ENCODE peak calls at places on chromosome 5, in six cellular contexts. One of them, this sample, is unnamed. For H3K4me1, the result is how much of the 10 kb centered on the place peaks cover.

GRCh38 chr5:13412040-13412595 is 532.4 kb downstream of the DNAH5 start:
- DNase-seq in GM23338: no peak
- DNase-seq in sigmoid colon: no peak
- DNase-seq in K562: no peak
- DNase-seq in transverse colon: no peak
- DNase-seq in stomach: no peak
- DNase-seq in this sample: no peak

GRCh38 chr5:143657814-143658395 is 154.1 kb upstream of the HMHB1 start:
- DNase-seq in GM23338: no peak
- DNase-seq in sigmoid colon: no peak
- DNase-seq in K562: no peak
- DNase-seq in transverse colon: no peak
- DNase-seq in stomach: no peak
- DNase-seq in this sample: no peak

GRCh38 chr5:171127314-171127713 is 181.7 kb upstream of the TLX3 start:
- DNase-seq in GM23338: no peak
- DNase-seq in sigmoid colon: no peak
- DNase-seq in K562: no peak
- DNase-seq in transverse colon: no peak
- DNase-seq in stomach: no peak
- DNase-seq in this sample: no peak

GRCh38 chr5:90173299-90174030 is 236.1 kb downstream of the CETN3 start:
- DNase-seq in GM23338: no peak
- DNase-seq in sigmoid colon: no peak
- DNase-seq in K562: no peak
- DNase-seq in transverse colon: no peak
- DNase-seq in stomach: no peak
- DNase-seq in this sample: no peak

GRCh38 chr5:168819004-168819626 is 239.9 kb upstream of the PANK3 start:
- DNase-seq in GM23338: no peak
- DNase-seq in sigmoid colon: no peak
- DNase-seq in K562: no peak
- DNase-seq in transverse colon: no peak
- DNase-seq in stomach: no peak
- DNase-seq in this sample: peak

GRCh38 chr5:68818870-68819269 is 274.9 kb upstream of the SLC30A5 start:
- DNase-seq in GM23338: no peak
- DNase-seq in sigmoid colon: no peak
- DNase-seq in K562: no peak
- DNase-seq in transverse colon: no peak
- DNase-seq in stomach: no peak
- DNase-seq in this sample: no peak

GRCh38 chr5:72156921-72157320 is 49.6 kb downstream of the MAP1B start:
- DNase-seq in GM23338: no peak
- DNase-seq in sigmoid colon: no peak
- DNase-seq in K562: no peak
- DNase-seq in transverse colon: no peak
- DNase-seq in stomach: no peak
- DNase-seq in this sample: no peak

GRCh38 chr5:7348168-7348802 is 47.7 kb upstream of the ADCY2 start:
- DNase-seq in GM23338: peak
- DNase-seq in sigmoid colon: no peak
- DNase-seq in K562: no peak
- DNase-seq in transverse colon: no peak
- DNase-seq in stomach: no peak
- DNase-seq in this sample: no peak

GRCh38 chr5:159040181-159040580 is 59.5 kb downstream of the EBF1 start:
- DNase-seq in GM23338: no peak
- DNase-seq in sigmoid colon: no peak
- DNase-seq in K562: no peak
- DNase-seq in transverse colon: no peak
- DNase-seq in stomach: no peak
- DNase-seq in this sample: no peak

GRCh38 chr5:154370119-154370518 is 75.7 kb upstream of the SAP30L start:
- DNase-seq in GM23338: peak
- DNase-seq in sigmoid colon: no peak
- DNase-seq in K562: no peak
- DNase-seq in transverse colon: no peak
- DNase-seq in stomach: no peak
- DNase-seq in this sample: no peak
- H3K27ac ChIP-seq in GM23338: no peak
- H3K27ac ChIP-seq in sigmoid colon: peak
- H3K27ac ChIP-seq in K562: no peak
- H3K27ac ChIP-seq in transverse colon: no peak
- H3K27ac ChIP-seq in stomach: no peak
- H3K27ac ChIP-seq in this sample: no peak

GRCh38 chr5:139637438-139638089 is 10.6 kb upstream of the CXXC5 start:
- DNase-seq in GM23338: peak
- DNase-seq in sigmoid colon: peak
- DNase-seq in K562: peak
- DNase-seq in transverse colon: peak
- DNase-seq in stomach: peak
- DNase-seq in this sample: peak
- H3K4me1 ChIP-seq in GM23338: half or more
- H3K4me1 ChIP-seq in sigmoid colon: under half
- H3K4me1 ChIP-seq in K562: under half
- H3K4me1 ChIP-seq in transverse colon: under half
- H3K4me1 ChIP-seq in stomach: under half
- H3K4me1 ChIP-seq in this sample: under half

GRCh38 chr5:140292212-140293040 is 10.5 kb downstream of the PFDN1 start:
- DNase-seq in GM23338: no peak
- DNase-seq in sigmoid colon: no peak
- DNase-seq in K562: no peak
- DNase-seq in transverse colon: no peak
- DNase-seq in stomach: no peak
- DNase-seq in this sample: no peak
- TF ChIP-seq POLR2AphosphoS5 in GM23338: no peak
- TF ChIP-seq POLR2AphosphoS5 in sigmoid colon: no peak
- TF ChIP-seq POLR2AphosphoS5 in K562: no peak
- TF ChIP-seq POLR2AphosphoS5 in transverse colon: no peak
- TF ChIP-seq POLR2AphosphoS5 in stomach: no peak
- TF ChIP-seq POLR2AphosphoS5 in this sample: no peak

GRCh38 chr5:109654455-109654854 is 35.3 kb upstream of the MAN2A1 start:
- DNase-seq in GM23338: no peak
- DNase-seq in sigmoid colon: no peak
- DNase-seq in K562: no peak
- DNase-seq in transverse colon: no peak
- DNase-seq in stomach: no peak
- DNase-seq in this sample: no peak
- H3K27ac ChIP-seq in GM23338: no peak
- H3K27ac ChIP-seq in sigmoid colon: no peak
- H3K27ac ChIP-seq in K562: no peak
- H3K27ac ChIP-seq in transverse colon: no peak
- H3K27ac ChIP-seq in stomach: no peak
- H3K27ac ChIP-seq in this sample: no peak

GRCh38 chr5:399296-400281 is 43.4 kb upstream of the EXOC3 start:
- DNase-seq in GM23338: peak
- DNase-seq in sigmoid colon: peak
- DNase-seq in K562: peak
- DNase-seq in transverse colon: peak
- DNase-seq in stomach: peak
- DNase-seq in this sample: peak
- H3K4me1 ChIP-seq in GM23338: under half
- H3K4me1 ChIP-seq in sigmoid colon: under half
- H3K4me1 ChIP-seq in K562: under half
- H3K4me1 ChIP-seq in transverse colon: under half
- H3K4me1 ChIP-seq in stomach: under half
- H3K4me1 ChIP-seq in this sample: under half

GRCh38 chr5:180495991-180496741 is 2.0 kb downstream of the CNOT6 start:
- DNase-seq in GM23338: no peak
- DNase-seq in sigmoid colon: no peak
- DNase-seq in K562: no peak
- DNase-seq in transverse colon: no peak
- DNase-seq in stomach: no peak
- DNase-seq in this sample: no peak
- TF ChIP-seq POLR2AphosphoS5 in GM23338: no peak
- TF ChIP-seq POLR2AphosphoS5 in sigmoid colon: no peak
- TF ChIP-seq POLR2AphosphoS5 in K562: no peak
- TF ChIP-seq POLR2AphosphoS5 in transverse colon: no peak
- TF ChIP-seq POLR2AphosphoS5 in stomach: no peak
- TF ChIP-seq POLR2AphosphoS5 in this sample: no peak

GRCh38 chr5:98492258-98492657 is 281.2 kb upstream of the RGMB start:
- DNase-seq in GM23338: no peak
- DNase-seq in sigmoid colon: no peak
- DNase-seq in K562: no peak
- DNase-seq in transverse colon: no peak
- DNase-seq in stomach: no peak
- DNase-seq in this sample: no peak
- H3K27ac ChIP-seq in GM23338: no peak
- H3K27ac ChIP-seq in sigmoid colon: no peak
- H3K27ac ChIP-seq in K562: no peak
- H3K27ac ChIP-seq in transverse colon: no peak
- H3K27ac ChIP-seq in stomach: no peak
- H3K27ac ChIP-seq in this sample: no peak

GRCh38 chr5:152456815-152457443 is 51.9 kb upstream of the NMUR2 start:
- DNase-seq in GM23338: no peak
- DNase-seq in sigmoid colon: no peak
- DNase-seq in K562: no peak
- DNase-seq in transverse colon: no peak
- DNase-seq in stomach: no peak
- DNase-seq in this sample: no peak

GRCh38 chr5:152464048-152464447 is 59.0 kb upstream of the NMUR2 start:
- DNase-seq in GM23338: no peak
- DNase-seq in sigmoid colon: no peak
- DNase-seq in K562: no peak
- DNase-seq in transverse colon: no peak
- DNase-seq in stomach: no peak
- DNase-seq in this sample: no peak

GRCh38 chr5:152466079-152466745 is 61.1 kb upstream of the NMUR2 start:
- DNase-seq in GM23338: no peak
- DNase-seq in sigmoid colon: no peak
- DNase-seq in K562: no peak
- DNase-seq in transverse colon: no peak
- DNase-seq in stomach: no peak
- DNase-seq in this sample: no peak

DNA sequence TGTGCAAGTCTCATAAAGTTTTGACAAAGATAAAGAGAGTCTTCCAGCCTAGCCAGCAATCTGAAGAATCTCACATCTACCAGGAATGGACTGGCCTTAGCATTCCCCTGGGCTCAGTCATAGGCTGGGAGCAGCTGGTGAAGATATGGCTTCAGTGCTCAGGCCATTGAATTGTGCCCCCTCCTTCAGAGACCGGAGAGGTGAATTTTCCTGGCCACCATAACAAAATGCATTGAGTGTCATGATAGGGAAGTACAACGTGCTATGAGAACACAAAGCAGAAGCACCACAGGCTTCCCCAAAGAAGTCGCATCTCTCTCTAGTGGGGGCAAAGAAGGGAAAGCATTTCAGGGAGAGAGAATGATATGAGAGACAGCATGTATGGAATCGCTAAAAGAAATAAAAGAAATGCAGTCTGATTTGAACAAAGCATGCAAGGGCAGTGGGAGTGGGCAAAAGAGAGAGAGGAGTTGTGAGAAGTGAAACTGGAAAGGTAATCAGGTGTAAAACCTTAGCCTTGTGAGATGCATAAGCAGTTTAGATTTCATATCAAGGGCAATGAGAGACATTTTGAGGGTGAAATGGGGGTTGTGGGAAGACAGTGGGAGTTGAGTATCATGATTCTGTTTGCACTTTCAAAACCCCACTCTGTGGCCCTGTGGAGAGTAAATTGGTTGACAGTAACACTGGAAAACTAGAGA is 57.1 kb upstream of the NMUR2 start:
- DNase-seq in GM23338: no peak
- DNase-seq in sigmoid colon: no peak
- DNase-seq in K562: no peak
- DNase-seq in transverse colon: no peak
- DNase-seq in stomach: no peak
- DNase-seq in this sample: no peak
- H3K4me1 ChIP-seq in GM23338: under half
- H3K4me1 ChIP-seq in sigmoid colon: under half
- H3K4me1 ChIP-seq in K562: under half
- H3K4me1 ChIP-seq in transverse colon: under half
- H3K4me1 ChIP-seq in stomach: under half
- H3K4me1 ChIP-seq in this sample: under half

This sample was measured in upper lobe of left lung.